ENCODE peak calls at places on chromosomes 2 and 18, in four cellular contexts. Y, U, W and V are unnamed samples.
A peak's percentile ranks its signal among the peaks of the same experiment; 100 is the strongest.

GRCh38 chr2:29114514-29114840 is 738 bp upstream of the CLIP4 start:
- DNase-seq in U (no peak), Y (no peak), W (no peak), V (no peak)

GRCh38 chr2:217941339-217941738 is 61.5 kb downstream of the TNS1 start:
- DNase-seq in Y (no peak), W (no peak), U (no peak), V (no peak)

GRCh38 chr2:121907905-121908304 is 152.5 kb downstream of the TSN start:
- DNase-seq in W (no peak), Y (no peak), U (no peak), V (no peak)

GRCh38 chr2:219444566-219445091 is 10.0 kb downstream of the SPEG start:
- DNase-seq in U (no peak), W (no peak), Y (no peak), V (peak; percentile 85)

GRCh38 chr18:64287926-64288325 is 139.0 kb upstream of the LINC00305 start:
- DNase-seq in W (no peak), Y (no peak), U (no peak), V (no peak)

GRCh38 chr2:124884315-124884714 is 859.2 kb downstream of the CNTNAP5 start:
- DNase-seq in W (no peak), U (no peak), Y (no peak), V (no peak)

GRCh38 chr2:112583497-112584133 is 794 bp upstream of the CHCHD5 start:
- DNase-seq in Y (no peak), W (peak; percentile 59), U (no peak), V (no peak)

GRCh38 chr18:48194787-48195186 is 214.4 kb downstream of the ZBTB7C start:
- DNase-seq in Y (no peak), U (no peak), W (no peak), V (no peak)

GRCh38 chr2:170324640-170325046 is 146.7 kb downstream of the MYO3B start:
- DNase-seq in W (peak; percentile 42), U (peak; percentile 86), Y (peak; percentile 26), V (no peak)

GRCh38 chr18:64017870-64018269 is 48.0 kb downstream of the SERPINB8 start:
- DNase-seq in U (peak; percentile 60), Y (no peak), W (peak; percentile 15), V (no peak)

GRCh38 chr2:41869542-41870256 is 178.1 kb upstream of the PKDCC start:
- DNase-seq in W (peak; percentile 34), U (peak; percentile 85), Y (peak; percentile 72), V (peak; percentile 85)

GRCh38 chr2:196337618-196337953 is 166.2 kb upstream of the STK17B start:
- DNase-seq in W (no peak), Y (no peak), U (peak; percentile 48), V (no peak)

GRCh38 chr2:25279091-25279651 is 62.6 kb downstream of the DNMT3A start:
- DNase-seq in W (no peak), U (no peak), Y (peak; percentile 35), V (peak; percentile 89)
- TF ChIP-seq POLR2AphosphoS5 in W (no peak), U (no peak), Y (no peak), V (peak; percentile 10)

DNA sequence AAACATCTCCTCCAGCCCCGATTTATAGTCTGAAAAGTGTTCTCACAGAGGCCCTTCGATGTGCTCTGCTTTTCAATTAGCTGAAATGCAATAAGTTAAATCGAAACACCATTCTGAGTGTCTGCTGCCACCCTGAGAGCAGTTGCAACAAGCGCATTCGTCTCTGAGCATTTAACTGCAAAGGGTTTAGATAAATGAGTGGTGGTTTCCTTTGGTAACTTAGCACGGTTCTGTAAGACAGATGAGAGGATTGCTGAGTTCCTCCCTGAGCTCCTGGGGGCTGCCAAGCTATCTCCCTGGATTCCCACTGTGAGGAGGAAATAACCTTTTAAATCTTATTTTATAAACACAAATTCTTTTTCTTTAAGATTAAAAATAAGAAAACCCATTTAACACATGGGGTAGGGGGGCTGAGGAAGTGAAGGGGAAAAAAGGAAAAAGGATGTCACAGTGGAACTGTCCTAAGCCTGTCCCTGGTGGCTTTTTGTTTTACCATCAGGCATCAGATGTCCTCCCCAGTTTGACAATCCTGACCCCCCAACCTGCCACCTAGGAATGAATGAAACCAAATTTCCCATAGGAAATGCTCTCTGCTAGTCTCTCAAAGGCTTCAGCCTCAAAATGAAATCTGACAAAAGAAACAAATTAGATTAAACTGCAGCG is 56.4 kb upstream of the CREB1 start:
- DNase-seq in W (peak; percentile 29), U (peak; percentile 83), Y (peak; percentile 33), V (no peak)
- TF ChIP-seq POLR2AphosphoS5 in W (no peak), U (no peak), Y (no peak), V (no peak)

DNA sequence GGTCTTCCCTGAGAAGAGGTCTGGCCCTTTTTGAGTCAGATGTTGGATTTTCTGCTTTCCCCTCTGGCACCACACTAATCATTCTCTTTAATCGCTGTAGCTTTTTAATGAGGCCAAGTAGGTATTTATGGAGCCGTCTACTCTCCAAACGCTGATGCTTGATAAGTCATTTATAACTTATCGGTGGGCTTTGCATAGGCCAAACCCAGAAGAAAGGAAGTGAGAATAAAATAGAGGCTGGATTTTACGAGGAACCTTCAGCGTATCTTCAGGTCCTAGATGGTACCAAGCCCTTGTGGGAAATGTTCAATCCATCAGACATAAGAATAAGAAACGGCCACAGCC is 142.5 kb upstream of the CTAGE1 start:
- DNase-seq in U (no peak), Y (no peak), W (no peak), V (no peak)
- TF ChIP-seq POLR2AphosphoS5 in U (no peak), Y (no peak), W (no peak), V (no peak)

GRCh38 chr2:157444643-157445040 is 753 bp upstream of the CYTIP start:
- DNase-seq in W (no peak), U (no peak), Y (no peak), V (no peak)
- TF ChIP-seq POLR2AphosphoS5 in W (no peak), U (no peak), Y (no peak), V (no peak)

GRCh38 chr2:234629596-234629995 is 132.7 kb upstream of the ARL4C start:
- DNase-seq in Y (no peak), U (no peak), W (no peak), V (no peak)

GRCh38 chr2:234630676-234631350 is 133.9 kb upstream of the ARL4C start:
- DNase-seq in W (no peak), U (peak; percentile 32), Y (no peak), V (no peak)

GRCh38 chr2:234626566-234627130 is 129.8 kb upstream of the ARL4C start:
- DNase-seq in W (no peak), Y (no peak), U (no peak), V (no peak)

GRCh38 chr2:234631896-234632514 is 135.1 kb upstream of the ARL4C start:
- DNase-seq in Y (no peak), W (no peak), U (peak; percentile 59), V (no peak)

DNA sequence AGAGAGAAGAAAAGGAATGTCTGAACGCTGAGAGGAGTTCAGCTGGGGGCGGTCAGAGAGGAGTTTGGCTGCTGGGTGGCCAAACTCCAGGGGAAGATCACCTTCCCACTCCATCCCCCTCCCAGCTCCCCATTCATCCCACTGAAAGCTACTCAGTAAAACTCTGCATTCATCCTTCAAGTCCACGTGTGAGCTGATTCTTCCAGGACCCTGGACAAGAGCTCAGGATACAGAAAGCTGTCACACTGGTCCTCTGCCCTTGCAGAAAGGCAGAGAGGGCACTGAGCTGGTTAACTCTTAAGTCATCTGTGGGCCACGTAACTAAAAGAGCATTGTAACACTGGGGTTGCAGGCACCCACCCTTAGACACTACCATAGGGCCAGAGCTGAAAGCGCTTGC is 132.1 kb upstream of the ARL4C start:
- DNase-seq in W (no peak), Y (no peak), U (peak; percentile 17), V (no peak)
- TF ChIP-seq POLR2AphosphoS5 in W (no peak), Y (no peak), U (no peak), V (no peak)